ENCODE peak calls at places on chromosomes 12 and 14, in six cellular contexts. O, N, D, W, H and P are unnamed samples.

GRCh38 chr14:21309238-21309636 is 29.4 kb downstream of the RPGRIP1 start:
- DNase-seq in O (no peak), N (no peak), D (no peak), W (no peak), H (no peak), P (no peak)

GRCh38 chr14:79419571-79420327 is 791.6 kb downstream of the DIO2 start:
- DNase-seq in O (no peak), N (no peak), D (no peak), W (peak; percentile 19), H (no peak), P (no peak)

GRCh38 chr12:121789800-121790748 is 3.4 kb downstream of the RHOF start:
- DNase-seq in O (no peak), N (no peak), D (no peak), W (no peak), H (no peak), P (peak; percentile 81)

GRCh38 chr12:124454735-124455134 is 112.7 kb downstream of the NCOR2 start:
- DNase-seq in O (no peak), N (no peak), D (no peak), W (no peak), H (no peak), P (no peak)

GRCh38 chr14:72675126-72675525 is 218.8 kb downstream of the DPF3 start:
- DNase-seq in O (no peak), N (no peak), D (no peak), W (no peak), H (no peak), P (no peak)

GRCh38 chr14:55125403-55125802 is 3.6 kb upstream of the LGALS3 start:
- DNase-seq in O (no peak), N (no peak), D (no peak), W (no peak), H (no peak), P (no peak)

GRCh38 chr12:11607313-11608081 is 42.0 kb upstream of the ETV6 start:
- DNase-seq in O (no peak), N (peak; percentile 32), D (no peak), W (peak; percentile 79), H (peak; percentile 31), P (no peak)

GRCh38 chr14:37623552-37623951 is 28.1 kb downstream of the TTC6 start:
- DNase-seq in O (peak; percentile 61), N (no peak), D (no peak), W (peak; percentile 30), H (no peak), P (no peak)

GRCh38 chr12:109714141-109714912 is 702 bp downstream of the FAM222A start:
- DNase-seq in O (peak; percentile 55), N (peak; percentile 92), D (peak; percentile 72), W (peak; percentile 87), H (peak; percentile 84), P (peak; percentile 70)

GRCh38 chr14:68042591-68043210 is 223.1 kb downstream of the RAD51B start:
- DNase-seq in O (no peak), N (peak; percentile 62), D (no peak), W (peak; percentile 42), H (no peak), P (no peak)

GRCh38 chr12:116882742-116883141 is 1.5 kb upstream of the HRK start:
- DNase-seq in O (peak; percentile 59), N (peak; percentile 49), D (peak; percentile 65), W (no peak), H (no peak), P (no peak)
- TF ChIP-seq CTCF in O (peak; percentile 35), N (peak; percentile 43), D (peak; percentile 55), W (no peak), H (peak; percentile 30), P (no peak)

GRCh38 chr12:52876371-52876770 is 27.6 kb upstream of the KRT78 start:
- DNase-seq in O (no peak), N (no peak), D (no peak), W (no peak), H (no peak), P (no peak)
- H3K4me1 ChIP-seq in O (peaks cover 28% of the 10 kb centered on the region), N (peaks cover 12% of the 10 kb centered on the region), D (peaks cover 85% of the 10 kb centered on the region), W (peaks cover 47% of the 10 kb centered on the region), H (no peaks in the 10 kb centered on the region), P (peaks cover 4% of the 10 kb centered on the region)

DNA sequence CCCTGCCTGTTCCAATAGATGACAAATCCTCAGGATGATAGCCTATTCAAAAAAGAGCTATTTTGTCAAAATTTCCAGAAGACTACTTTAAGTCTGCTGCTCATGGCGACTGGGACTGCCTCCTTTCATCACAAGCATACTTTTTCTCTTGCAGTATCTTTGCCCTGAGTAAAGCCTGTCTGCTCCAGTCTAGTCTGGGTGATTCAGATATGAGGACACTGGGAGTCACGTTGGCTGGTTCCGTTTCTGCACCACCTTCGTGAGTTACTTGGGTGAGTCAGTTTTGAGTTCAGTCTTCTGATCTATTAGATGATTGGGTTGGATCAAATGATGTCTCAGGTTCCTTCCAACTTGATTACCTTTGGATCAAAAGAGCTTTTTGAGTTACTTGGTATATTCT is 301.3 kb upstream of the STXBP6 start:
- DNase-seq in O (no peak), N (no peak), D (no peak), W (no peak), H (no peak), P (no peak)
- H3K9me3 ChIP-seq in O (no peaks in the 10 kb centered on the region), N (peaks cover 4% of the 10 kb centered on the region), D (no peaks in the 10 kb centered on the region), W (no peaks in the 10 kb centered on the region), H (no peaks in the 10 kb centered on the region), P (no peaks in the 10 kb centered on the region)

DNA sequence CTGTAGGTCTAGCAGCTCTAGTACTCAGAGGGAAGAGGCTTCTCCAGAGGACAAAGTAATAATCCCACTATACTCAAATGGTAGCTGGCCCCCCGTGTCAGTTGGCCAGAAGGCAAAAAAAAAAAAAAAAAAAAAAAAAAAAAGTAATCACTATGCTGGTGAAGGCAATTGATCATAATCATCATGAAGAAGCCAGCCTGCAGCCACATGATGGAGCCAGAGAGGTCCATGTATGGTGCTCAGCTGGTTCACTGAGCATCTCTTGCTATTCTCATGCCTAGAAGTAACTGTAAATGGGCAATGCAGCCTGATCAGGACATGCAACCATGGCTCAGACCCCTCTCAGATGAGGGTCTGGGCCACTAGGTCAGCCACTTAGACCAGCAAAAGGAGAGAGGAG is 378.8 kb downstream of the MED13L start:
- DNase-seq in O (peak; percentile 17), N (no peak), D (no peak), W (no peak), H (no peak), P (no peak)
- TF ChIP-seq CTCF in O (peak; percentile 41), N (no peak), D (peak; percentile 11), W (peak; percentile 12), H (no peak), P (no peak)

GRCh38 chr12:97751704-97752103 is 289.1 kb downstream of the RMST start:
- DNase-seq in O (no peak), N (no peak), D (no peak), W (no peak), H (no peak), P (no peak)
- H3K4me1 ChIP-seq in O (no peaks in the 10 kb centered on the region), N (peaks cover 19% of the 10 kb centered on the region), D (no peaks in the 10 kb centered on the region), W (peaks cover 4% of the 10 kb centered on the region), H (no peaks in the 10 kb centered on the region), P (no peaks in the 10 kb centered on the region)

GRCh38 chr14:106508216-106508615 is 981.8 kb downstream of the TMEM121 start:
- DNase-seq in O (peak; percentile 40), N (no peak), D (no peak), W (no peak), H (no peak), P (no peak)
- H3K9me3 ChIP-seq in O (no peaks in the 10 kb centered on the region), N (peaks cover 11% of the 10 kb centered on the region), D (no peaks in the 10 kb centered on the region), W (no peaks in the 10 kb centered on the region), H (no peaks in the 10 kb centered on the region), P (no peaks in the 10 kb centered on the region)

DNA sequence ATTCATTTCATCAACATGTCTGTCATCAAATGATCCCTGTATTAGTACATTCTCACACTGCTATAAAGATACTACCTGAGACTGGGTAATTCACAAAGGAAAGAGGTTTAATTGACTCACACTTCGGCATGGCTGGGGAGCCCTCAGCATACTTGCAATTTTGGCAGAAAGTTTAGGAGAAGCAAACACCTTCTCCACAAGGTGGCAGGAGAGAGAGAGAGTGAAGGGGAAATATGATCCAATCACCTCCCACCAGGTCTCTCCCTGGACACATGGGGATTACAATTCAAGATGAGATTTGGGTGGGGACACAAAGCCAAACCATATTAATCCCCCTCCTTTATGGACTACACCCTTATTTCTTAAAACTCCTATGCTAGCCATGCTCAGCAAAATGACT is 932.2 kb downstream of the FLRT2 start:
- DNase-seq in O (peak; percentile 46), N (peak; percentile 50), D (no peak), W (peak; percentile 16), H (peak; percentile 13), P (no peak)
- TF ChIP-seq CTCF in O (peak; percentile 39), N (peak; percentile 48), D (no peak), W (peak; percentile 48), H (peak; percentile 50), P (no peak)

GRCh38 chr14:96803958-96804357 is 6.8 kb downstream of the VRK1 start:
- DNase-seq in O (no peak), N (no peak), D (no peak), W (no peak), H (no peak), P (no peak)
- H3K4me1 ChIP-seq in O (peaks cover 67% of the 10 kb centered on the region), N (peaks cover 8% of the 10 kb centered on the region), D (peaks cover 10% of the 10 kb centered on the region), W (no peaks in the 10 kb centered on the region), H (no peaks in the 10 kb centered on the region), P (peaks cover 4% of the 10 kb centered on the region)